ENCODE peak calls at places on chromosomes 1 and 21, in ten cellular contexts. V is IMR-90, W is neural progenitor cell, S is A549, Y is adrenal gland, T is fibroblast of mammary gland, H is ovary, N is left ventricle myocardium inferior, D is fibroblast of pulmonary artery, G is dorsolateral prefrontal cortex. C is an unnamed sample.

GRCh38 chr1:154807048-154807591 is 63.0 kb downstream of the KCNN3 start:
- DNase-seq in V (no peak), W (no peak), S (no peak), Y (no peak), T (no peak), H (no peak), N (no peak), D (no peak), G (no peak), C (no peak)

GRCh38 chr1:185426761-185427698 is 110.0 kb upstream of the IVNS1ABP start:
- DNase-seq in V (no peak), W (no peak), S (no peak), Y (peak; percentile 67), T (peak; percentile 79), H (no peak), N (peak; percentile 25), D (peak; percentile 43), G (no peak), C (peak; percentile 88)

GRCh38 chr1:39105061-39105840 is 79.1 kb downstream of the NDUFS5 start:
- DNase-seq in V (peak; percentile 59), W (peak; percentile 83), S (no peak), Y (peak; percentile 76), T (peak; percentile 45), H (peak; percentile 76), N (peak; percentile 85), D (peak; percentile 62), G (peak; percentile 43), C (peak; percentile 63)

GRCh38 chr1:244460195-244460594 is 878 bp upstream of the CATSPERE start:
- DNase-seq in V (no peak), W (no peak), S (no peak), Y (no peak), T (peak; percentile 63), H (no peak), N (no peak), D (peak; percentile 13), G (no peak), C (no peak)

GRCh38 chr1:200207711-200208126 is 180.2 kb downstream of the NR5A2 start:
- DNase-seq in V (peak; percentile 76), W (no peak), S (no peak), Y (no peak), T (peak; percentile 50), H (no peak), N (no peak), D (no peak), G (no peak), C (no peak)

GRCh38 chr1:117895482-117896114 is 33.8 kb downstream of the GDAP2 start:
- DNase-seq in V (peak; percentile 92), W (peak; percentile 76), S (peak; percentile 15), Y (peak; percentile 64), T (peak; percentile 92), H (peak; percentile 71), N (no peak), D (peak; percentile 91), G (peak; percentile 32), C (peak; percentile 92)

GRCh38 chr21:34592120-34592561 is 22.8 kb downstream of the RCAN1 start:
- DNase-seq in V (peak; percentile 48), W (no peak), S (no peak), Y (peak; percentile 61), T (peak; percentile 43), H (no peak), N (peak; percentile 68), D (peak; percentile 21), G (no peak), C (peak; percentile 30)

GRCh38 chr1:99784143-99784542 is 17.7 kb upstream of the FRRS1 start:
- DNase-seq in V (peak; percentile 15), W (no peak), S (no peak), Y (no peak), T (no peak), H (no peak), N (no peak), D (no peak), G (no peak), C (no peak)

GRCh38 chr1:53294557-53294956 is 33.3 kb downstream of the LRP8 start:
- DNase-seq in V (peak; percentile 78), W (no peak), S (no peak), Y (no peak), T (peak; percentile 69), H (no peak), N (no peak), D (peak; percentile 52), G (peak; percentile 74), C (peak; percentile 49)

GRCh38 chr1:184025242-184025675 is 12.3 kb downstream of the COLGALT2 start:
- DNase-seq in V (peak; percentile 95), W (peak; percentile 64), S (no peak), Y (no peak), T (peak; percentile 85), H (no peak), N (no peak), D (peak; percentile 79), G (no peak), C (peak; percentile 86)

GRCh38 chr1:59401581-59401980 is 104.7 kb downstream of the FGGY start:
- DNase-seq in V (peak; percentile 36), W (no peak), S (no peak), Y (no peak), T (peak; percentile 63), H (no peak), N (no peak), D (no peak), G (no peak), C (peak; percentile 45)

GRCh38 chr1:213250041-213250440 is 199.0 kb downstream of the RPS6KC1 start:
- DNase-seq in V (no peak), W (no peak), S (no peak), Y (no peak), T (no peak), H (no peak), N (no peak), D (no peak), G (no peak), C (no peak)

GRCh38 chr21:15207231-15207630 is 142.4 kb upstream of the NRIP1 start:
- DNase-seq in V (no peak), W (no peak), S (no peak), Y (no peak), T (no peak), H (no peak), N (no peak), D (no peak), G (no peak), C (no peak)

GRCh38 chr21:15204140-15204774 is 139.5 kb upstream of the NRIP1 start:
- DNase-seq in V (no peak), W (no peak), S (no peak), Y (peak; percentile 23), T (no peak), H (no peak), N (no peak), D (no peak), G (no peak), C (no peak)

GRCh38 chr21:15207635-15208370 is 143.0 kb upstream of the NRIP1 start:
- DNase-seq in V (no peak), W (no peak), S (no peak), Y (no peak), T (no peak), H (no peak), N (no peak), D (no peak), G (no peak), C (no peak)

GRCh38 chr21:15204887-15205286 is 140.1 kb upstream of the NRIP1 start:
- DNase-seq in V (no peak), W (no peak), S (no peak), Y (peak; percentile 52), T (no peak), H (no peak), N (no peak), D (no peak), G (no peak), C (no peak)

GRCh38 chr21:15206514-15206913 is 141.7 kb upstream of the NRIP1 start:
- DNase-seq in V (no peak), W (no peak), S (no peak), Y (no peak), T (no peak), H (no peak), N (no peak), D (no peak), G (no peak), C (no peak)
- H3K4me3 ChIP-seq in V (no peak overlapping the region), W (no peak overlapping the region), S (no peak overlapping the region), Y (no peak overlapping the region), T (no peak overlapping the region), H (no peak overlapping the region), N (no peak overlapping the region), D (no peak overlapping the region), G (no peak overlapping the region), C (no peak overlapping the region)

DNA sequence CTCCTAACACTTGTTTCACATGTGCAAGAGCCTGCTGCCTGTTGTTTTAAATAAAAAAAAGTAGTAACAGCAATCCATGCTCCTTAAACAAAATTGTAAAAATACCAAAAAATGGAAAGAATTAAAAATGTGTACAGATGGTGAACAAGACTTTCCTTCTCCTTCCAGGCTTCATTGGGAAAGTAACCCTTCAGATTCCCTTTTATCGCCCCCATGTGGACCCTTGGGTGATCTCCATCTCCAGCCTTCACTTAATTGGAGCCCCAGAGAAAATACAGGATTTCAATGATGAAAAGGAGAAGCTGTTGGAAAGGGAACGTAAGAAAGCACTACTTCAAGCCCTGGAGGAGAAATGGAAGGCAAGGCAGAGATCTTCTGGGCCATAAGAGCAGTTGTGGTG is 14.2 kb downstream of the VPS13D start:
- DNase-seq in V (no peak), W (peak; percentile 38), S (peak; percentile 26), Y (no peak), T (peak; percentile 19), H (no peak), N (no peak), D (peak; percentile 40), G (no peak), C (peak; percentile 23)
- TF ChIP-seq CTCF in V (peak; percentile 35), W (peak; percentile 66), S (peak; percentile 15), Y (peak; percentile 26), T (peak; percentile 43), H (no peak), N (peak; percentile 33), D (peak; percentile 57), G (no peak), C (peak; percentile 34)

DNA sequence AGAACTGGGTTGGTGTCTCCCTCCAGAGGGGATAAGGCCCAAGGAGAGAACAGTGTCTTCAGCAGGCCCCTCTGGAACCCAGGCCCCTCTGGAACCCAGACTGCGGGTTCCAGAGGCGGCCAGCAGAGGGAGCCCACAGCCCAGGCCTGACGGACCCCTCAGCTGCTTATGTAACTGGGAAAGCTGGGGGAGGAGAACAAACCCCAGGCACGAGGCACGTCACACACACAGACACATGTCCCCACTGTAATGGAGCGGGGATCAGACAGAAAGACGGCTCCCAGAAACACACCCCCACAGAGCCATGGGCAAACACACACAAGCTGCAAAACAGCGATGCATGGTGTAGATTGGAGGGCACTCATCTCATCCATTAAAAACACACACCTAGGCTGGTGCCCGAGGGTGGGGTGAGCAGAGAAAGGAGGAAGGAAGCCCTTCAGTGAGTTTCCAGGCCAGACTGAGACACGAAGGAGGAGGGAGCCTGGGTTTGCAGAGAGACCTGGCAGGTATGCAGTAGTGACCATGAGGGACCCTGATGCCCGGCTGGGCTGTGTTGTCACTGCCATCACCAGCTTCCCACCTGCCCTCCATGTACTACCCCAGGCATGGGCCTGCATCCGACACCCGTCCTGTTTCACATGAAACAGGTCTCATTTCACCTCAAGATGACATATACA is 2.8 kb upstream of the IGSF8 start:
- DNase-seq in V (peak; percentile 62), W (peak; percentile 88), S (peak; percentile 89), Y (peak; percentile 85), T (peak; percentile 63), H (peak; percentile 84), N (peak; percentile 82), D (peak; percentile 72), G (peak; percentile 95), C (peak; percentile 79)
- H3K4me3 ChIP-seq in V (no peak overlapping the region), W (no peak overlapping the region), S (no peak overlapping the region), Y (no peak overlapping the region), T (no peak overlapping the region), H (no peak overlapping the region), N (peak overlapping the region; percentile 18), D (no peak overlapping the region), G (no peak overlapping the region), C (peak overlapping the region; percentile 6)

GRCh38 chr1:162873671-162874666 is 13.0 kb upstream of the CCDC190 start:
- DNase-seq in V (peak; percentile 85), W (no peak), S (no peak), Y (no peak), T (peak; percentile 92), H (no peak), N (no peak), D (peak; percentile 84), G (no peak), C (peak; percentile 79)
- TF ChIP-seq CTCF in V (peak; percentile 36), W (peak; percentile 5), S (no peak), Y (no peak), T (peak; percentile 57), H (no peak), N (no peak), D (peak; percentile 54), G (no peak), C (peak; percentile 47)

C was measured in foreskin fibroblast.